ENCODE peak calls at places on chromosome 1, in seven cellular contexts. I, A, K, T, Q, Y and S are unnamed samples.

GRCh38 chr1:13706058-13706457 is 6.1 kb downstream of the PRDM2 start:
- DNase-seq in I (no peak), A (no peak), K (no peak), T (no peak), Q (no peak), Y (no peak), S (no peak)

GRCh38 chr1:204989266-204990058 is 53.5 kb upstream of the CNTN2 start:
- DNase-seq in I (peak), A (peak), K (peak), T (no peak), Q (peak), Y (peak), S (peak)

GRCh38 chr1:159843459-159843858 is 16.8 kb downstream of the SLAMF8 start:
- DNase-seq in I (no peak), A (no peak), K (no peak), T (no peak), Q (no peak), Y (no peak), S (no peak)

GRCh38 chr1:60849401-60849800 is 233.0 kb upstream of the NFIA start:
- DNase-seq in I (no peak), A (no peak), K (no peak), T (no peak), Q (no peak), Y (no peak), S (no peak)

GRCh38 chr1:28190996-28191645 is 14.6 kb upstream of the PTAFR start:
- DNase-seq in I (peak), A (peak), K (no peak), T (peak), Q (no peak), Y (no peak), S (no peak)

GRCh38 chr1:7269525-7269924 is 484.3 kb downstream of the CAMTA1 start:
- DNase-seq in I (no peak), A (no peak), K (no peak), T (no peak), Q (no peak), Y (no peak), S (no peak)

GRCh38 chr1:190000365-190000872 is 477.2 kb downstream of the BRINP3 start:
- DNase-seq in I (no peak), A (no peak), K (no peak), T (no peak), Q (no peak), Y (no peak), S (no peak)

GRCh38 chr1:4986266-4986665 is 331.9 kb downstream of the AJAP1 start:
- DNase-seq in I (peak), A (no peak), K (no peak), T (no peak), Q (no peak), Y (no peak), S (no peak)

DNA sequence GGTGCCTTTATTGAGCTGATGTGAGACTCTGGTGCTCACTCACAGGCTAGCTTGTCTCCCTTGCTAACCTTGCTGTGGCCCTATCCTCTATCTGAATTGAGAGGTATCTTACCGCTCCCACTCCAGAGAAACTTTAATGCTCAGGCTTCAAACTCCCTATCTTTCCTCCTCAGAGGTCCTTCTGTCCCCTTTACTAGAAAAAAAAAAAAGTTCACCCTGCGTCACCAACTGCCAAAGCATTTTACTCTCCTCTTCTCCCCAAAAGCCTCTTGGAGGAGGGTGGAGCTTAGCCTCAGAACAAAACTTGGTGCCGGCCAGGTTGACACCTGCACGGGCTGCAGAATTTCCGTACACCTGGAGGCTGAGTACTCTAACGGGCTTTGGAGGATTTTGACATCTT is 55.1 kb downstream of the ATP2B4 start:
- DNase-seq in I (no peak), A (no peak), K (no peak), T (no peak), Q (no peak), Y (no peak), S (no peak)
- H3K4me3 ChIP-seq in I (no peak), A (no peak), K (no peak), T (no peak), Q (no peak), Y (no peak), S (no peak)

DNA sequence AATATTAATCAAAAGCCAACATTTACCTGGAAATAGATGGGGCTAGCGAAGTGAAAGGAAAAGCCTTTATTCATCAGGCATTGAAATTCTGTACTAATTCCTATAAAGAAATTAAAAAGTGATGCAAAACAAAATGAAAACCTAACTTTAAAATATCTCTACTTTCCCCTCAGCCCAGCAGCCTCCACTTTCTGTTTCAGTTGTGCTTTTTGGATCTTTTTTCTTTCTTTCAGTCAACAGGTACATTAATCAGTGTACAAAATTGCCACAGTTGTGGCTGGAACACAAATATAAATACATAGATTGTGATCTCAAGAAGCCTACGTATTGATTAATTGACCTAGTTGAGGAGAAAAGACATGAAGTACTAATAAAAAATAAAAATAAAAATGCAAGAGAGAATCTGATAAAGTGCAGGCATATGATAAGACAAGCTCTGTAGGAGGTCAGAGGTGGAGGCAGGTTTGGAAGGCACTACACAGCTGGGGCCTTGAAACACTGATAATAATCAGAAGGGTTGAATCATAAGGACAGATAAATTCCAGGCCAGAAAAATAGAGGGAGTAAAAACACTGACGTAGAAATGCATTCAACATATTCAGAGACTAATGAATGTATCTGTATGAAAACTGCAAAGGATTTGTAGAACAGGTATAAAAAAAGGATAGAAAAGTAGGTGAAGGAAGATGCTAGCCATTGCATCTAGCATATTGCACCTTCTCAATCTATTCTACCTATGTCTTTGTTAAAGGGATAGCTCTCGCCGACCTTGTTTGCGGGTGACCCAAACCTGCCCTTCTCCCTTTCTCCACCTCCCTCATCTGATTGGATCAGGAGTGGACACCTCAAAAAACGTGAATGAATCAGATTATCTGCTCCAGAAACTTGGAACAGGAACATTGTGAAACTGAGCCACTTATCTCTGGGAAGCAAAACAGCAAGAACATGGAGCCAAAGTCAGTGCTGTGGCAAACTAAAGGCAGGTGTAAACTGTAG is 607.8 kb upstream of the ADGRL2 start:
- DNase-seq in I (no peak), A (no peak), K (no peak), T (no peak), Q (no peak), Y (no peak), S (no peak)
- H3K4me3 ChIP-seq in I (no peak), A (no peak), K (no peak), T (no peak), Q (no peak), Y (no peak), S (no peak)

DNA sequence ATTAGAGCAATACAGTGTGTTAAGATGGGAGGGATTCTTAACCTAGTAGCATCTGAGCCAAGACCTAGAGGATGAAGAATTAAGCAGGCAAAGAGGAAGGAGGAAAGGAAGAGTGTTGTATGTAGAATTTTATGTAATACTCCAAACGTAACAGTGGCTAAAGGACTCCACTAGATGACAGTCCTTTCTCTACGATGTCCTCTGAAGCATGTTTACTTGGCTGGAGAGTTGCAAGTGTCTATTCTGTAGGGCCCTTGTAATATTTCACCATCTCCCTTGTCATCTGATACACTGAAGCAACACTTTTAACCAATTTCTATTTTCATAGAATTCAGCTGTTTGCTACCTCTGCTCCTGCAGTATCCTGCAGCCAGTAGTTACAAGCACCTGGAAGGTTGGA is 2.2 kb upstream of the YBX1 start:
- DNase-seq in I (no peak), A (no peak), K (no peak), T (no peak), Q (no peak), Y (no peak), S (no peak)
- H3K4me3 ChIP-seq in I (no peak), A (no peak), K (no peak), T (no peak), Q (no peak), Y (no peak), S (no peak)

GRCh38 chr1:115879977-115880376 is 39.1 kb upstream of the NHLH2 start:
- DNase-seq in I (no peak), A (no peak), K (no peak), T (no peak), Q (no peak), Y (no peak), S (peak)

GRCh38 chr1:115877511-115877910 is 36.6 kb upstream of the NHLH2 start:
- DNase-seq in I (no peak), A (no peak), K (no peak), T (no peak), Q (peak), Y (no peak), S (no peak)

GRCh38 chr1:115874497-115874896 is 33.6 kb upstream of the NHLH2 start:
- DNase-seq in I (no peak), A (no peak), K (no peak), T (no peak), Q (no peak), Y (no peak), S (no peak)

GRCh38 chr1:115873184-115873583 is 32.3 kb upstream of the NHLH2 start:
- DNase-seq in I (no peak), A (no peak), K (no peak), T (no peak), Q (no peak), Y (no peak), S (no peak)

GRCh38 chr1:115874929-115875328 is 34.0 kb upstream of the NHLH2 start:
- DNase-seq in I (no peak), A (no peak), K (no peak), T (no peak), Q (peak), Y (no peak), S (no peak)
- H3K4me3 ChIP-seq in I (no peak), A (no peak), K (no peak), T (no peak), Q (no peak), Y (no peak), S (no peak)

DNA sequence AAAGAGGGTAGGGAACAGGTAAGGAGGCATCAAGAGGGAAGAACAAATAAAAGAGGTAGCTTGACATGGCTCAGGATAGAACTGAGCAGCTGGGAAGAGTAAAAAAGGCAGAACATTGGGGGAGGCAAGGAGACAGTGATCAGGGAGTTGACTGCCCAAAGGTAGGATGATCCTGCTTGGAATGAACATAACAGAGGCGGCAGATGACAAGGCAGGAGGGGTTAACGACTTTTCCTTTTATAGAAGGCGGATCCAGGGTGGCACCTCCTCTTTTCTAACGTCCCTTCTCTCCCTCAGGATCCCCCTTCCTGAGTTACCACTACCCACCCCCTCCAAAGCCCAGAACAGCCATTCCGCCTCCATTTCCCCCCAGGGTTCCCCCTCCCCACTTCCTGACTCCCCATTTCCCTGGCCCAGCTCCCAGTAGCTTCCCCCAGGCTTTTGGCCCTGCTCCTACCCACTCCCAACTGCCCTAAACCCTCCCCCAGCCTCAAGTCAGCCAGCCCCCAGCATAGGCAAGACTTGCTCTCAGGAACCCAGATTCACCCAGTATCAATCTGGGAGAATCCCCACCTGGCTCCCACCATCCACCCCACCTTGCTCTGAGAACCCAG is 759 bp upstream of the ADAMTS4 start:
- DNase-seq in I (peak), A (no peak), K (no peak), T (no peak), Q (no peak), Y (no peak), S (no peak)
- H3K4me3 ChIP-seq in I (no peak), A (no peak), K (no peak), T (no peak), Q (peak), Y (no peak), S (no peak)

GRCh38 chr1:153612755-153613331 is at the start of gene S100A16:
- DNase-seq in I (peak), A (peak), K (peak), T (peak), Q (peak), Y (peak), S (no peak)
- H3K4me3 ChIP-seq in I (peak), A (peak), K (peak), T (peak), Q (peak), Y (peak), S (no peak)

GRCh38 chr1:157652859-157653493 is 47.6 kb downstream of the FCRL3 start:
- DNase-seq in I (no peak), A (no peak), K (no peak), T (no peak), Q (no peak), Y (no peak), S (peak)
- H3K4me3 ChIP-seq in I (no peak), A (no peak), K (no peak), T (no peak), Q (no peak), Y (no peak), S (no peak)

DNA sequence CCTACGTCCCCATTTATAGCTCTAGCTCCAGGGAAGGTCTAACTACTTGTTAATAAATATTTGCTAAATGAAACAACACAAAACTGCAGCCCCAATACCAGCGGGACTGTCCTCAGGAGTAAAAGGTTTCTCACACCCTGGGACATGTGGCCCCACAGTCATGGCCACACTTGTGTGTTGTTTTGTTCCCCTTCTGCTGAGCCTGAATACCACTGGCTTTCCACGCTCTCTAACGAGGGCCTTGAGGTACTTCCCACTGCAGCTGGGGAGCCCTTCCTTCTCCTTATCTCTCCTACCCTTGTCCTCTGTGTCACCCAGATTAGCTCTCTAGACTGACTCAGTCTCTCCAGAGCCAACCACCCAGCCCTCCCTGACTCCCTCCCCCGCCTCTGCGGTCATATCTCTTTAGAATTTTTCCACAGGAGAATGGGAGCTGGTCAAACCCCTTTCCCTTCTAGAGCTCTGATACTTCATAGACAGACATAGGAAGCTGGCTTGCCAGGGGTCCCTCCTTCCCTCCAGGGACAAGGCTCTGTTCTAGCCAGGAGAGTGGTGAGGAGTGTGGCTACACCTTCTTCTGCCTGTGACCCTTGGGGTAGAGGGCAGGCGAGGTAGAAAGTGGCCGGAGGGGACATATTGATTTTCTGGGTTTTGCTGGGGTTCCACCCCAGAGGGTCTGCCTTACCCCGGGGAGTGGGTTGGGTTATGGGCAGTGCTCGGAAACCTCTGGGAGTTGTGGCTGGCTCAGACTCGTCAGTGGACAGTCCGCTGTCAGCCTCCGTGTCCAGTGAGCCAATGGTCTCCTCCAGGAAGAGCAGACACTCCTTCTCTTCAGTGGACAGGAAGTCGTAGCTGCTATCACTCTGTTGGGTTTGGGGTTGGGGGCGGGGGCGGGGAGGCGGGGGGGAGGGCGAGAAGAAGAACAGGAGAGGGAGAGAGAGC is 8.1 kb downstream of the C1orf116 start:
- DNase-seq in I (no peak), A (no peak), K (peak), T (no peak), Q (no peak), Y (peak), S (no peak)
- H3K4me3 ChIP-seq in I (no peak), A (peak), K (no peak), T (no peak), Q (no peak), Y (no peak), S (no peak)